ENCODE peak calls at places on chromosome 18, in six cellular contexts. B is amygdala, X is trophoblast cell, K is GM20000, C is mucosa of gallbladder, S is upper lobe of right lung. N is an unnamed sample.

GRCh38 chr18:34514238-34514637 is 195.9 kb upstream of the DTNA start:
- DNase-seq in C (no peak), X (no peak), B (no peak), S (no peak), K (no peak), N (no peak)

GRCh38 chr18:57025525-57025924 is 121.4 kb upstream of the BOD1L2 start:
- DNase-seq in S (no peak), K (no peak), B (no peak), C (no peak), X (no peak), N (no peak)

GRCh38 chr18:75638223-75638596 is 210.7 kb upstream of the SMIM21 start:
- DNase-seq in C (peak), B (no peak), S (no peak), X (no peak), K (no peak), N (no peak)

GRCh38 chr18:41849632-41850031 is 105.4 kb upstream of the PIK3C3 start:
- DNase-seq in C (no peak), B (no peak), K (no peak), S (no peak), X (no peak), N (no peak)

GRCh38 chr18:47036298-47036874 is 965 bp upstream of the ELOA2 start:
- DNase-seq in B (no peak), K (peak), C (no peak), S (no peak), X (no peak), N (no peak)

GRCh38 chr18:59736061-59736460 is 38.8 kb upstream of the CCBE1 start:
- DNase-seq in C (no peak), X (no peak), B (no peak), K (no peak), S (no peak), N (no peak)

GRCh38 chr18:67730884-67731283 is 214.4 kb upstream of the DSEL start:
- DNase-seq in C (no peak), B (no peak), S (no peak), K (no peak), X (no peak), N (no peak)

GRCh38 chr18:76476665-76477561 is 18.1 kb downstream of the ZNF516 start:
- DNase-seq in C (no peak), B (no peak), S (no peak), K (no peak), X (no peak), N (no peak)

GRCh38 chr18:45119888-45120287 is 439.2 kb downstream of the SETBP1 start:
- DNase-seq in C (no peak), S (no peak), X (no peak), B (no peak), K (no peak), N (no peak)

GRCh38 chr18:7772496-7772861 is 205.4 kb downstream of the PTPRM start:
- DNase-seq in B (no peak), C (no peak), X (no peak), K (no peak), S (no peak), N (no peak)

GRCh38 chr18:78754311-78755043 is 225.1 kb upstream of the SALL3 start:
- DNase-seq in C (no peak), X (no peak), K (no peak), S (no peak), B (no peak), N (no peak)

GRCh38 chr18:25141796-25142365 is 210.1 kb downstream of the ZNF521 start:
- DNase-seq in B (no peak), S (no peak), X (no peak), K (no peak), C (no peak), N (no peak)

GRCh38 chr18:77935342-77935741 is 685.7 kb downstream of the GALR1 start:
- DNase-seq in K (no peak), S (no peak), B (no peak), C (no peak), X (no peak), N (no peak)

GRCh38 chr18:6010284-6010683 is 115.0 kb upstream of the TMEM200C start:
- DNase-seq in S (no peak), C (no peak), B (no peak), K (no peak), X (no peak), N (no peak)

GRCh38 chr18:46338761-46339160 is 234.6 kb downstream of the HAUS1 start:
- DNase-seq in K (no peak), C (no peak), X (no peak), B (no peak), S (peak), N (no peak)

GRCh38 chr18:78831603-78832002 is 148.0 kb upstream of the SALL3 start:
- DNase-seq in S (no peak), C (no peak), X (no peak), K (no peak), B (no peak), N (no peak)

GRCh38 chr18:58496231-58496630 is 132.7 kb downstream of the ALPK2 start:
- DNase-seq in K (no peak), C (no peak), S (peak), B (no peak), X (no peak), N (no peak)

GRCh38 chr18:55144226-55144625 is 185.0 kb upstream of the CCDC68 start:
- DNase-seq in S (no peak), C (no peak), X (no peak), K (no peak), B (no peak), N (no peak)

GRCh38 chr18:9627642-9628041 is 13.3 kb upstream of the PPP4R1 start:
- DNase-seq in C (no peak), S (no peak), X (peak), B (no peak), K (no peak), N (no peak)

GRCh38 chr18:35672897-35673296 is 91.4 kb downstream of the GALNT1 start:
- DNase-seq in S (no peak), B (no peak), X (peak), C (no peak), K (no peak), N (no peak)

GRCh38 chr18:76821356-76821874 is 942 bp upstream of the ZNF236 start:
- DNase-seq in S (no peak), C (no peak), X (no peak), B (no peak), K (no peak), N (no peak)

GRCh38 chr18:44473394-44474066 is 207.2 kb upstream of the SETBP1 start:
- DNase-seq in B (no peak), C (no peak), K (no peak), X (peak), S (no peak), N (no peak)

GRCh38 chr18:79643049-79643765 is 36.4 kb upstream of the CTDP1 start:
- DNase-seq in X (no peak), C (no peak), K (peak), S (peak), B (no peak), N (no peak)

GRCh38 chr18:58287626-58288289 is 243.7 kb downstream of the NEDD4L start:
- DNase-seq in X (no peak), K (no peak), B (no peak), S (no peak), C (peak), N (no peak)

GRCh38 chr18:75582406-75582821 is 154.9 kb upstream of the SMIM21 start:
- DNase-seq in X (no peak), C (no peak), B (no peak), K (no peak), S (no peak), N (no peak)

GRCh38 chr18:78732273-78733210 is 247.1 kb upstream of the SALL3 start:
- DNase-seq in B (no peak), C (no peak), X (no peak), K (no peak), S (no peak), N (no peak)

GRCh38 chr18:49768051-49768391 is 45.3 kb downstream of the ACAA2 start:
- DNase-seq in C (peak), B (no peak), K (no peak), X (peak), S (peak), N (peak)

GRCh38 chr18:70431203-70431624 is 142.4 kb downstream of the SOCS6 start:
- DNase-seq in B (no peak), C (no peak), S (no peak), X (no peak), K (no peak), N (no peak)

GRCh38 chr18:49094136-49094535 is 143.4 kb upstream of the SMAD7 start:
- DNase-seq in C (no peak), K (no peak), B (no peak), X (no peak), S (no peak), N (no peak)

GRCh38 chr18:75016025-75016717 is 192.8 kb downstream of the PTGR3 start:
- DNase-seq in K (peak), S (no peak), X (no peak), C (no peak), B (no peak), N (no peak)

GRCh38 chr18:614980-615607 is 18.3 kb downstream of the CLUL1 start:
- DNase-seq in X (no peak), K (no peak), B (no peak), S (no peak), C (no peak), N (no peak)

GRCh38 chr18:13500227-13500865 is 226.0 kb downstream of the FAM210A start:
- DNase-seq in X (peak), K (no peak), B (no peak), C (no peak), S (no peak), N (peak)

GRCh38 chr18:1559563-1559962 is 654.9 kb downstream of the ADCYAP1 start:
- DNase-seq in X (no peak), B (no peak), K (no peak), C (no peak), S (no peak), N (no peak)

GRCh38 chr18:23718243-23718720 is 29.0 kb downstream of the LAMA3 start:
- DNase-seq in C (no peak), X (peak), S (no peak), K (no peak), B (no peak), N (no peak)

GRCh38 chr18:67932261-67932660 is 415.7 kb upstream of the DSEL start:
- DNase-seq in B (no peak), K (no peak), X (no peak), S (no peak), C (no peak), N (no peak)

GRCh38 chr18:46350598-46351172 is 246.5 kb downstream of the HAUS1 start:
- DNase-seq in K (no peak), B (no peak), X (no peak), S (no peak), C (no peak), N (no peak)

GRCh38 chr18:22473366-22473765 is 55.7 kb upstream of the CTAGE1 start:
- DNase-seq in S (no peak), B (no peak), K (no peak), X (no peak), C (no peak), N (no peak)

GRCh38 chr18:30527226-30527625 is 515.3 kb downstream of the DSC3 start:
- DNase-seq in C (no peak), B (no peak), X (no peak), K (no peak), S (no peak), N (no peak)

N was measured in substantia nigra.